ENCODE peak calls at places on chromosomes 11 and 22, in six cellular contexts. P is aorta, D is kidney, F is uterus, Y is right lobe of liver, I is brain microvascular endothelial cell. J is an unnamed sample.

GRCh38 chr11:100008440-100008839 is 678.6 kb upstream of the ARHGAP42 start:
- DNase-seq in D (no peak), I (no peak), F (no peak), P (no peak), Y (no peak), J (no peak)

GRCh38 chr11:113681711-113682410 is 24.2 kb downstream of the TMPRSS5 start:
- DNase-seq in F (no peak), D (no peak), Y (no peak), I (no peak), P (no peak), J (no peak)

GRCh38 chr11:19962795-19963163 is 197.5 kb downstream of the DBX1 start:
- DNase-seq in I (peak; percentile 77), Y (no peak), P (no peak), D (no peak), F (no peak), J (no peak)

GRCh38 chr22:42428760-42429159 is 3.4 kb downstream of the NFAM1 start:
- DNase-seq in P (no peak), F (no peak), I (no peak), D (no peak), Y (no peak), J (no peak)

GRCh38 chr11:60633645-60634044 is 65.8 kb upstream of the MS4A8 start:
- DNase-seq in D (no peak), P (no peak), Y (no peak), I (no peak), F (no peak), J (no peak)

GRCh38 chr11:69111578-69112247 is 44.0 kb upstream of the SMIM38 start:
- DNase-seq in I (no peak), Y (no peak), F (no peak), D (peak; percentile 60), P (peak; percentile 42), J (no peak)

GRCh38 chr11:46362146-46363030 is 15.1 kb downstream of the DGKZ start:
- DNase-seq in F (no peak), Y (no peak), I (no peak), P (no peak), D (peak; percentile 71), J (peak; percentile 78)

GRCh38 chr11:122663764-122664163 is 8.2 kb downstream of the UBASH3B start:
- DNase-seq in Y (no peak), F (no peak), I (no peak), D (no peak), P (peak; percentile 20), J (no peak)

GRCh38 chr22:47626428-47627390 is 864.3 kb downstream of the TBC1D22A start:
- DNase-seq in F (no peak), P (no peak), Y (no peak), D (peak; percentile 53), I (no peak), J (no peak)

GRCh38 chr11:72844356-72844755 is 30.1 kb downstream of the ATG16L2 start:
- DNase-seq in I (no peak), D (no peak), Y (no peak), F (no peak), P (no peak), J (no peak)

GRCh38 chr11:13174090-13174489 is 103.5 kb upstream of the BMAL1 start:
- DNase-seq in P (no peak), F (no peak), I (no peak), D (no peak), Y (no peak), J (no peak)

GRCh38 chr22:23137905-23138520 is 3.8 kb downstream of the RSPH14 start:
- DNase-seq in F (no peak), D (no peak), P (no peak), Y (no peak), I (no peak), J (no peak)

DNA sequence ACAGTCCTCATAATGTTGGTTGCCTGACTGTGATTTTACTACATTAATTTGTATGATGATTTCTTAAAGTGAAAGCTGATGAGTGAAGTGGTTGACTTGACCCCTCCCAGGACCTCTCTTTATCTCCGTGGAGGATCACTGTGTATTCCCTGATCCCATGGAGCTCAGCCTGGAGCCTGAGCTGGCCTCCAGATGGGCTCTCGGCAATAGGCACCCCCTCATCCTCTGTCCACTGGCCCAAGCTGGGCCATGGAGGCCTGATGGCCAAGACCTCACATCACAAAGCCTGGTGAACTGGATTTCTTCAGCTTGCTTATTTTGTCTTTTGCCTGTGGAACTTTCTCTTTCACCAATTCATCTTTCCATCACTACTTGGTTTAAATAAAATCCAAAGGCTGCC is 75.2 kb downstream of the WNT11 start:
- DNase-seq in Y (no peak), P (no peak), I (no peak), D (no peak), F (no peak), J (no peak)
- H3K4me3 ChIP-seq in Y (no peak overlapping the region), P (no peak overlapping the region), I (no peak overlapping the region), D (no peak overlapping the region), F (no peak overlapping the region), J (no peak overlapping the region)

DNA sequence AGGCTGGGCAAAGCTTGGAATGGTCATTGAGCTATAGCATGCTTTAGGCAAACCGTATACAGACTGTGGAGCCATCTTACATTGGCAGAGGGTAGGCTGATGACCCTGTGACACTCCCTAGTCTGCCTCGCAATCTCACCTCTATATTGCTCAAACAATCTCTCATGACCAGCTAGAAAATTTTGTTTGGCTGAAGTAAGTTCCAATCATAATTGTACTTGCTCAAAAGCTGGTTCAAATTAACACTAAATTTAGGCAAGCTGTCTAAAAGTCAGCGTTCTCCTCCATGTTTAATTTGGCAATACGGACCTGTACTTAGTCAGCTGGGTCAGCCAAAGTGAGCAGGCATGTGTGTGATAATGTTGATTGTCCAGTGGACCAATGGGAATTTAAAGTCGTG is 133.0 kb downstream of the SWAP70 start:
- DNase-seq in D (no peak), I (no peak), P (no peak), Y (no peak), F (no peak), J (no peak)
- H3K27ac ChIP-seq in D (no peak overlapping the region), I (no peak overlapping the region), P (peak overlapping the region; percentile 48), Y (no peak overlapping the region), F (peak overlapping the region; percentile 35), J (no peak overlapping the region)

DNA sequence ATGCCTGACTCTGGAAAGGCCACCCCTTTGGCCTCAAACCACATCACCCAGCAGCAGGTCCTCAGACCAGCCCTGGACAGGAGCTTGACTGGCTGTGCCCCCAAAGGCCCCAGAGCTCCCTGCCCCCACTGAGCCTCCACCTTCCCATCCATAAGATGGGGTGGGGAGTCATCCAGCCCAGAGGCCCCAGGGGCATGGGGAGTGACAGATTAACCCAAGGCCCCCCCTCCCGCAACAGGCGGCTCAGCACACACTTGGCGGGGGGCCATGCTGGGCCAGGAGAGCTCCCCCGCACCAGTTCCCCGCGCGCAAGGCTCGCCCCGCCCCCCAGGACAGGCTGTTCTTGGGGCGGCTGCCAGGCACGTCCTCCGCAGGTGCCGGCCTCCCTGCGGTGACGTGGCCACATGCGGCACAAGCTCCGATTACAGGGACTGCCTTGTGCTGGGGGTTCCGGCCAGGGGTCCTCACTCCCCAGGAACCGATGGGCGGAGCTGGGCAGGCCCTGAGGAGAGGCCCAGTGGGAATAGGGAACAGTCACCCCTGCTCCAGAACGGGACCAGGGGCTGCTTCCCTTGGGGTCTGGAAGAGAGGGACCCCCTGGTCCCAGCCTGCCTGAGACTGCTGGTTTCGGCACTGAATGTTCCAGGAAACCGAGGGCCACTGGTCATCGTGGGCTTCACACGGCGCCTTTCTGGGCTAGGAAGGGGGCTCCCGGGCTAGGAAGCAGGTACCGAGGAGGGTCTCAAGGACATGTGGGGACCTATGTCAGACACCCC is 5.1 kb upstream of the CDKN1C start:
- DNase-seq in F (peak; percentile 95), D (peak; percentile 93), Y (peak; percentile 65), P (no peak), I (no peak), J (peak; percentile 88)
- H3K4me3 ChIP-seq in F (no peak overlapping the region), D (no peak overlapping the region), Y (no peak overlapping the region), P (no peak overlapping the region), I (no peak overlapping the region), J (no peak overlapping the region)

GRCh38 chr22:41052661-41053490 is 39.5 kb upstream of the EP300 start:
- DNase-seq in D (no peak), P (no peak), Y (no peak), I (peak; percentile 51), F (no peak), J (no peak)

GRCh38 chr22:41043727-41044126 is 48.7 kb upstream of the EP300 start:
- DNase-seq in F (no peak), D (no peak), P (no peak), Y (no peak), I (no peak), J (no peak)

GRCh38 chr22:41047741-41048140 is 44.7 kb upstream of the EP300 start:
- DNase-seq in I (no peak), Y (no peak), P (no peak), D (no peak), F (peak; percentile 27), J (no peak)

GRCh38 chr22:41050873-41051272 is 41.5 kb upstream of the EP300 start:
- DNase-seq in F (no peak), Y (no peak), D (no peak), I (no peak), P (no peak), J (no peak)

DNA sequence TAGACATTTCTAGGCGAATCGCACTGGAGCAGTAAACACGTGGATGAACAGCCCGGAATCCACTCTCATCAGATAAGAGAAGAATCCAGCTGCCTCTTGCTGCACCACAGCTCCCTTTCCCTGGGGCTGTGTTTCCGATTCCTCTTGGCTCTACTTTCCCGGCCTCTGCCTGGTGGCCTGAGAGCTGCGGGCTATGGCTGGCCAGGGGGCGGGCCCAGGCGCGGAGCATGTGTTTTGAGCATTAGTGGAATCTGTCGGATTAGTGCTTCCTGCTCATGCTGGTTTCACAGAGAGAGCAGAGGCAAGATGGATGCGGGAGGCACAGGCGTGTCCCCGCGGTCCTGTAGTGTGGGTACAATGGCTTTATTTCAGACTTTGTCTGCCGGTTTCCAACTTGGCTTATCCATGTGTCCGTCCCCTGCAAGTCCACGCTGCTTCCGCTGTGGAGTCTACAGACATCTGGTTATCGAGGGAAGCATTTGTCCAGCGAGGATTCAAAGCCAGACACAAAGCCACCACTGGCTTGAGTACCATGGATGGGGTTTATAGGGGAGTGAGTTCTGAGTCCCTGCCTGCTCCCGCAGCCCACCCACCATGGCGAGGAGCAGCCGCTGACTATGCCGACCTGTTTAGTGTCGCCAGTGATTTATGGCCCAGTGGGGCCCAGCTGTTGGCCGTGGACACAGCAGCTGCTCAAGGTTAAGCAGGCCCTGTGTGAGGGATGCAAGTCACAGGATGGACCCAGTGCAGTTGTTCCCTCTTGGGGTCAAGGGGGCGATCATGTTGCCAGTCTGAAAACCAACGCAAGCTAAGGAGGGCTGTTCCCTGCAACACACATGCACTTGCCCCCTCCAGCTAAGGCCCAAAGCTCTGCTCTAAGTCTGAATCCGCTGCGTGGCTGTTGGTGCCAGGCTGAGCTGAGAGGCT is 43.3 kb upstream of the EP300 start:
- DNase-seq in D (peak; percentile 89), I (peak; percentile 52), P (peak; percentile 88), F (peak; percentile 79), Y (peak; percentile 34), J (peak; percentile 84)
- H3K27ac ChIP-seq in D (no peak overlapping the region), I (no peak overlapping the region), P (no peak overlapping the region), F (peak overlapping the region; percentile 47), Y (no peak overlapping the region), J (peak overlapping the region; percentile 40)

DNA sequence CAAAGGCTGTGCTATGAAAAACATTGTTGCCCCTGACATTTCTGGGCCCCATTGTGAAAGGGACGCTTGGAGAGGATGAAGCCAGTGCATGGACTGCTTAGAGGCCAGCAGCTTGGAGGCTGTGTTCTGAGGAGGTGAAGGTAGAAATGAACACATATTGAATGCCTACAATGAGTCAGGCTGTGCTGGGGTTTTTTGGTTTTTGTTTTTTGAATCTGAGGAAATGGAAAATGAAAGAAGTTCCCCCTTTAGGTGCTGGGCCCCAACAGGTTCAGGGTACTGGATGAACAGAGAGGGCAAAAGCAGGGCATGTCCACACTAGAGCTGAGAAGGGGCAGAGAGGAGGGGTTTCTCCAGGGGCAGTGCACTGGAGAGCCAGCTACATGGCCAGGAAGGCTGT is 166.1 kb upstream of the API5 start:
- DNase-seq in D (no peak), P (no peak), Y (no peak), F (no peak), I (no peak), J (no peak)
- H3K4me3 ChIP-seq in D (no peak overlapping the region), P (no peak overlapping the region), Y (no peak overlapping the region), F (no peak overlapping the region), I (no peak overlapping the region), J (no peak overlapping the region)

J was measured in left lung.